ENCODE peak calls at places on chromosomes 16 and 17, in six cellular contexts. One of them, this sample, is unnamed.

GRCh38 chr17:4751925-4752324 is 12.2 kb upstream of the CXCL16 start:
- DNase-seq in DND-41: no peak
- DNase-seq in AG10803: peak; percentile 32
- DNase-seq in colonic mucosa: no peak
- DNase-seq in tibial artery: no peak
- DNase-seq in left ventricle myocardium inferior: no peak
- DNase-seq in this sample: peak; percentile 14

GRCh38 chr17:59572301-59572924 is 7.0 kb downstream of the DHX40 start:
- DNase-seq in left ventricle myocardium inferior: no peak
- DNase-seq in DND-41: no peak
- DNase-seq in colonic mucosa: no peak
- DNase-seq in AG10803: peak; percentile 53
- DNase-seq in tibial artery: no peak
- DNase-seq in this sample: peak; percentile 33

GRCh38 chr17:16933317-16934132 is 38.4 kb downstream of the TNFRSF13B start:
- DNase-seq in left ventricle myocardium inferior: peak; percentile 6
- DNase-seq in tibial artery: peak; percentile 43
- DNase-seq in AG10803: no peak
- DNase-seq in colonic mucosa: no peak
- DNase-seq in DND-41: no peak
- DNase-seq in this sample: no peak

GRCh38 chr17:40111221-40112128 is 10.3 kb upstream of the MSL1 start:
- DNase-seq in colonic mucosa: peak; percentile 93
- DNase-seq in DND-41: peak; percentile 87
- DNase-seq in AG10803: peak; percentile 98
- DNase-seq in tibial artery: peak; percentile 98
- DNase-seq in left ventricle myocardium inferior: peak; percentile 91
- DNase-seq in this sample: peak; percentile 100

GRCh38 chr16:10558746-10559641 is 21.4 kb downstream of the EMP2 start:
- DNase-seq in left ventricle myocardium inferior: peak; percentile 77
- DNase-seq in colonic mucosa: peak; percentile 43
- DNase-seq in AG10803: peak; percentile 77
- DNase-seq in DND-41: no peak
- DNase-seq in tibial artery: peak; percentile 93
- DNase-seq in this sample: peak; percentile 45

GRCh38 chr17:64262422-64263260 is at the start of gene TEX2:
- DNase-seq in left ventricle myocardium inferior: peak; percentile 60
- DNase-seq in tibial artery: peak; percentile 74
- DNase-seq in colonic mucosa: peak; percentile 62
- DNase-seq in DND-41: peak; percentile 68
- DNase-seq in AG10803: no peak
- DNase-seq in this sample: no peak

GRCh38 chr16:88719267-88719932 is 13.1 kb downstream of the CTU2 start:
- DNase-seq in left ventricle myocardium inferior: peak; percentile 57
- DNase-seq in tibial artery: no peak
- DNase-seq in AG10803: no peak
- DNase-seq in DND-41: no peak
- DNase-seq in colonic mucosa: no peak
- DNase-seq in this sample: no peak

GRCh38 chr17:8175795-8176196 is 384 bp downstream of the TMEM107 start:
- DNase-seq in AG10803: no peak
- DNase-seq in DND-41: peak; percentile 30
- DNase-seq in left ventricle myocardium inferior: no peak
- DNase-seq in tibial artery: peak; percentile 70
- DNase-seq in colonic mucosa: peak; percentile 49
- DNase-seq in this sample: no peak

GRCh38 chr17:48123776-48124388 is 16.3 kb downstream of the SNX11 start:
- DNase-seq in AG10803: no peak
- DNase-seq in DND-41: no peak
- DNase-seq in left ventricle myocardium inferior: no peak
- DNase-seq in tibial artery: no peak
- DNase-seq in colonic mucosa: no peak
- DNase-seq in this sample: no peak

GRCh38 chr16:73730496-73731090 is 566.0 kb upstream of the PSMD7 start:
- DNase-seq in tibial artery: no peak
- DNase-seq in DND-41: no peak
- DNase-seq in left ventricle myocardium inferior: no peak
- DNase-seq in colonic mucosa: no peak
- DNase-seq in AG10803: no peak
- DNase-seq in this sample: no peak

GRCh38 chr16:82034981-82035612 is at the start of gene HSD17B2:
- DNase-seq in AG10803: peak; percentile 14
- DNase-seq in left ventricle myocardium inferior: no peak
- DNase-seq in tibial artery: no peak
- DNase-seq in DND-41: no peak
- DNase-seq in colonic mucosa: peak; percentile 74
- DNase-seq in this sample: no peak

GRCh38 chr17:4073983-4074830 is 68.6 kb downstream of the ZZEF1 start:
- DNase-seq in left ventricle myocardium inferior: no peak
- DNase-seq in tibial artery: no peak
- DNase-seq in colonic mucosa: peak; percentile 25
- DNase-seq in AG10803: no peak
- DNase-seq in DND-41: no peak
- DNase-seq in this sample: no peak

GRCh38 chr17:19336938-19337711 is 25.4 kb downstream of the B9D1 start:
- DNase-seq in DND-41: no peak
- DNase-seq in colonic mucosa: no peak
- DNase-seq in tibial artery: no peak
- DNase-seq in AG10803: no peak
- DNase-seq in left ventricle myocardium inferior: peak; percentile 36
- DNase-seq in this sample: no peak
- TF ChIP-seq CTCF in DND-41: no peak
- TF ChIP-seq CTCF in colonic mucosa: peak; percentile 34
- TF ChIP-seq CTCF in tibial artery: no peak
- TF ChIP-seq CTCF in AG10803: peak; percentile 5
- TF ChIP-seq CTCF in left ventricle myocardium inferior: peak; percentile 21
- TF ChIP-seq CTCF in this sample: no peak

GRCh38 chr16:56984639-56985038 is 4.7 kb upstream of the NLRC5 start:
- DNase-seq in tibial artery: peak; percentile 11
- DNase-seq in left ventricle myocardium inferior: no peak
- DNase-seq in AG10803: no peak
- DNase-seq in DND-41: no peak
- DNase-seq in colonic mucosa: no peak
- DNase-seq in this sample: no peak

GRCh38 chr16:56985288-56985961 is 3.9 kb upstream of the NLRC5 start:
- DNase-seq in left ventricle myocardium inferior: peak; percentile 62
- DNase-seq in AG10803: peak; percentile 88
- DNase-seq in colonic mucosa: peak; percentile 76
- DNase-seq in tibial artery: peak; percentile 91
- DNase-seq in DND-41: no peak
- DNase-seq in this sample: peak; percentile 90

GRCh38 chr16:56982695-56983094 is 6.7 kb upstream of the NLRC5 start:
- DNase-seq in colonic mucosa: no peak
- DNase-seq in tibial artery: peak; percentile 25
- DNase-seq in AG10803: no peak
- DNase-seq in left ventricle myocardium inferior: no peak
- DNase-seq in DND-41: no peak
- DNase-seq in this sample: no peak

GRCh38 chr16:56981729-56982271 is 7.6 kb upstream of the NLRC5 start:
- DNase-seq in tibial artery: peak; percentile 66
- DNase-seq in left ventricle myocardium inferior: no peak
- DNase-seq in colonic mucosa: no peak
- DNase-seq in AG10803: no peak
- DNase-seq in DND-41: no peak
- DNase-seq in this sample: no peak

GRCh38 chr16:56983211-56983751 is 6.1 kb upstream of the NLRC5 start:
- DNase-seq in AG10803: no peak
- DNase-seq in DND-41: no peak
- DNase-seq in left ventricle myocardium inferior: no peak
- DNase-seq in colonic mucosa: peak; percentile 82
- DNase-seq in tibial artery: peak; percentile 62
- DNase-seq in this sample: no peak
- H3K4me3 ChIP-seq in AG10803: no peak overlapping the region
- H3K4me3 ChIP-seq in DND-41: no peak overlapping the region
- H3K4me3 ChIP-seq in left ventricle myocardium inferior: no peak overlapping the region
- H3K4me3 ChIP-seq in colonic mucosa: no peak overlapping the region
- H3K4me3 ChIP-seq in tibial artery: no peak overlapping the region
- H3K4me3 ChIP-seq in this sample: no peak overlapping the region

GRCh38 chr16:4593069-4593468 is 21.6 kb downstream of the UBALD1 start:
- DNase-seq in colonic mucosa: no peak
- DNase-seq in left ventricle myocardium inferior: no peak
- DNase-seq in tibial artery: no peak
- DNase-seq in AG10803: no peak
- DNase-seq in DND-41: no peak
- DNase-seq in this sample: no peak
- TF ChIP-seq CTCF in colonic mucosa: no peak
- TF ChIP-seq CTCF in left ventricle myocardium inferior: no peak
- TF ChIP-seq CTCF in tibial artery: no peak
- TF ChIP-seq CTCF in AG10803: no peak
- TF ChIP-seq CTCF in DND-41: no peak
- TF ChIP-seq CTCF in this sample: no peak

DNA sequence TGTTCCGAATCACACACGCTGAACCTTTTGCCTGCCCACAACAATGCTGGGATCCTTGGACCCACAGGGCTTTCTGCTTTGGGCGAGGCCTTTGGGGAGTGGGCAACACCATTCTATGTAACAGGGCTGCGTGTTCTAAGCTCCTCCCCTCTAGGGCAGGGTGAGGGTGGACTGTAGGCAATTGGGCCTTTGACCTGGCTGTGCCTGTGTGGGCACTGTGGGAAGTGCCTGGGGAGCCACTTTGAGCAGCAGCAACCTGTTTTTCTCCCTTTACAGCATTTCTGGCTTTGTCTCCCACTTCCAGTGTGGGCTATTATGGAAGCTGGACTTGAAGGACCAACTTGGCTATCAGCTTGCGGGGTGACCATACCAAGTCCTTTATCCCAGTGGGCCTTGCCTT is 128.9 kb upstream of the WSCD1 start:
- DNase-seq in tibial artery: no peak
- DNase-seq in left ventricle myocardium inferior: no peak
- DNase-seq in AG10803: no peak
- DNase-seq in colonic mucosa: no peak
- DNase-seq in DND-41: no peak
- DNase-seq in this sample: no peak
- H3K4me3 ChIP-seq in tibial artery: no peak overlapping the region
- H3K4me3 ChIP-seq in left ventricle myocardium inferior: no peak overlapping the region
- H3K4me3 ChIP-seq in AG10803: no peak overlapping the region
- H3K4me3 ChIP-seq in colonic mucosa: no peak overlapping the region
- H3K4me3 ChIP-seq in DND-41: no peak overlapping the region
- H3K4me3 ChIP-seq in this sample: no peak overlapping the region

GRCh38 chr16:35344012-35344762 is 1884.8 kb downstream of the TP53TG3F start:
- DNase-seq in AG10803: no peak
- DNase-seq in DND-41: no peak
- DNase-seq in tibial artery: no peak
- DNase-seq in left ventricle myocardium inferior: no peak
- DNase-seq in colonic mucosa: no peak
- DNase-seq in this sample: no peak

GRCh38 chr16:35342012-35342411 is 1882.6 kb downstream of the TP53TG3F start:
- DNase-seq in DND-41: no peak
- DNase-seq in tibial artery: no peak
- DNase-seq in left ventricle myocardium inferior: no peak
- DNase-seq in colonic mucosa: no peak
- DNase-seq in AG10803: no peak
- DNase-seq in this sample: no peak

GRCh38 chr16:35339337-35339736 is 1879.9 kb downstream of the TP53TG3F start:
- DNase-seq in left ventricle myocardium inferior: no peak
- DNase-seq in AG10803: no peak
- DNase-seq in colonic mucosa: no peak
- DNase-seq in tibial artery: no peak
- DNase-seq in DND-41: no peak
- DNase-seq in this sample: no peak
- TF ChIP-seq CTCF in left ventricle myocardium inferior: no peak
- TF ChIP-seq CTCF in AG10803: no peak
- TF ChIP-seq CTCF in colonic mucosa: no peak
- TF ChIP-seq CTCF in tibial artery: no peak
- TF ChIP-seq CTCF in DND-41: no peak
- TF ChIP-seq CTCF in this sample: no peak